ENCODE peak calls at places on chromosomes 7 and 10, in five cellular contexts. X, W, Z, S and V are unnamed samples.

GRCh38 chr10:96387601-96388000 is 28.8 kb upstream of the OPALIN start:
- DNase-seq in W (no peak), Z (no peak), S (no peak), X (no peak), V (no peak)

GRCh38 chr7:151781161-151781845 is 95.6 kb downstream of the PRKAG2 start:
- DNase-seq in W (peak), Z (no peak), X (no peak), S (no peak), V (no peak)

GRCh38 chr10:89679986-89680385 is 21.4 kb upstream of the KIF20B start:
- DNase-seq in S (no peak), W (no peak), Z (no peak), X (no peak), V (no peak)

GRCh38 chr7:23864984-23865383 is 155.0 kb downstream of the STK31 start:
- DNase-seq in Z (no peak), S (no peak), W (no peak), X (no peak), V (no peak)

GRCh38 chr10:71406878-71407277 is 10.2 kb downstream of the CDH23 start:
- DNase-seq in X (no peak), S (no peak), Z (no peak), W (no peak), V (no peak)

GRCh38 chr10:121851791-121852190 is 76.0 kb downstream of the ATE1 start:
- DNase-seq in W (no peak), X (no peak), Z (no peak), S (no peak), V (no peak)

GRCh38 chr7:114857605-114858004 is 64.3 kb upstream of the MDFIC start:
- DNase-seq in W (no peak), S (no peak), X (no peak), Z (no peak), V (peak)

GRCh38 chr7:154872811-154873570 is 129.9 kb downstream of the PAXIP1 start:
- DNase-seq in X (no peak), Z (no peak), S (no peak), W (no peak), V (no peak)

GRCh38 chr7:95527033-95527775 is 41.5 kb downstream of the ASB4 start:
- DNase-seq in W (no peak), Z (peak), X (peak), S (no peak), V (peak)

GRCh38 chr10:11344550-11344949 is 266.9 kb downstream of the USP6NL start:
- DNase-seq in W (no peak), Z (no peak), X (no peak), S (no peak), V (no peak)

GRCh38 chr10:80477813-80478212 is 23.7 kb downstream of the TSPAN14 start:
- DNase-seq in S (no peak), Z (no peak), W (no peak), X (no peak), V (peak)

GRCh38 chr7:133705596-133705995 is 421.5 kb upstream of the LRGUK start:
- DNase-seq in Z (no peak), S (no peak), W (no peak), X (no peak), V (no peak)